ENCODE peak calls at places on chromosomes 13 and 19, in four cellular contexts. P, O, D and V are unnamed samples. For H3K4me1, the result is how much of the 10 kb centered on the place peaks cover.

GRCh38 chr13:43544011-43544410 is 242.8 kb downstream of the ENOX1 start:
- DNase-seq in P (no peak), D (no peak), O (no peak), V (no peak)

GRCh38 chr13:98981596-98982195 is 3.8 kb upstream of the DOCK9 start:
- DNase-seq in O (no peak), P (no peak), D (no peak), V (no peak)

GRCh38 chr19:4130635-4131438 is 6.9 kb upstream of the MAP2K2 start:
- DNase-seq in O (no peak), D (no peak), P (peak), V (no peak)

GRCh38 chr19:29842471-29843179 is 30.8 kb downstream of the CCNE1 start:
- DNase-seq in D (no peak), P (no peak), O (no peak), V (no peak)

GRCh38 chr19:7971553-7972520 is 28.4 kb upstream of the TIMM44 start:
- DNase-seq in D (no peak), O (no peak), P (no peak), V (no peak)

GRCh38 chr19:33047422-33047821 is 17.3 kb downstream of the RHPN2 start:
- DNase-seq in P (peak), O (no peak), D (no peak), V (no peak)

GRCh38 chr13:100588350-100589177 is at the start of gene GGACT:
- DNase-seq in D (peak), P (peak), O (peak), V (peak)

GRCh38 chr13:88704600-88705275 is 1033.6 kb downstream of the SLITRK5 start:
- DNase-seq in P (no peak), O (no peak), D (no peak), V (no peak)

GRCh38 chr19:15199652-15200574 is 882 bp downstream of the NOTCH3 start:
- DNase-seq in O (no peak), D (peak), P (no peak), V (peak)

GRCh38 chr13:112995395-112996091 is 26.5 kb downstream of the MCF2L start:
- DNase-seq in P (peak), D (no peak), O (no peak), V (no peak)

GRCh38 chr19:12938536-12939291 is at the start of gene CALR:
- DNase-seq in D (no peak), P (peak), O (peak), V (no peak)

GRCh38 chr13:67474114-67474513 is 244.0 kb upstream of the PCDH9 start:
- DNase-seq in D (no peak), P (no peak), O (no peak), V (no peak)

GRCh38 chr19:44757057-44757734 is 8.7 kb downstream of the BCL3 start:
- DNase-seq in D (peak), P (peak), O (no peak), V (no peak)

GRCh38 chr19:33374406-33374703 is 846 bp downstream of the CEBPG start:
- DNase-seq in D (peak), P (no peak), O (no peak), V (no peak)

GRCh38 chr19:17950310-17951150 is 16.4 kb upstream of the KCNN1 start:
- DNase-seq in P (no peak), D (no peak), O (peak), V (no peak)
- H3K4me3 ChIP-seq in P (no peak), D (no peak), O (no peak), V (peak)

DNA sequence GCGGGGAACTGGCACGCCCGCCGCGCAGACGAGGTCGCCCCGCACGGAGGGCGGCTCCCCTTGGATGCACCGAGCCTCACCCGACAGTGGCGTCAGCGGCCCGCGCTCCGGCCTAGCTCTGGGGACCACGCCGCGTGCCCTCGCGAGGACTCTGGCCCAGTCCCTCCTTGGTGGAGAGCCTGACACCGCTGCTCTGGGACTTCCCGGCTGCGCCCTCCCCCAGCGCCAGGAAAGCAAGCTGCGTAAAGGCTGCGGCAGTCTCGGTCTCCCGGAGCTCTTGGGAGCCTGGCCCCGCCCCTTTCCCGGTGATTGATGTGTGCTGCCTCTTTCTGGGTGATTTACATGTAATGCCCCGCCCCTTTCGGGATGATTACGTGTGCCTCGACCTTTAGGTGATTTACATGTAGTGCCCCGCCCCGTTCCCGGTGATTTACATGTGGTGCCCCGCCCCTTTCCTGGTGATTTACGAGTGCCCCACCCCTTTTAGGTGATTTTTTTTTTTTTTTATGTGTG is at the start of gene LENG9:
- DNase-seq in O (peak), D (peak), P (peak), V (peak)
- H3K4me1 ChIP-seq in O (under half), D (under half), P (under half), V (under half)

DNA sequence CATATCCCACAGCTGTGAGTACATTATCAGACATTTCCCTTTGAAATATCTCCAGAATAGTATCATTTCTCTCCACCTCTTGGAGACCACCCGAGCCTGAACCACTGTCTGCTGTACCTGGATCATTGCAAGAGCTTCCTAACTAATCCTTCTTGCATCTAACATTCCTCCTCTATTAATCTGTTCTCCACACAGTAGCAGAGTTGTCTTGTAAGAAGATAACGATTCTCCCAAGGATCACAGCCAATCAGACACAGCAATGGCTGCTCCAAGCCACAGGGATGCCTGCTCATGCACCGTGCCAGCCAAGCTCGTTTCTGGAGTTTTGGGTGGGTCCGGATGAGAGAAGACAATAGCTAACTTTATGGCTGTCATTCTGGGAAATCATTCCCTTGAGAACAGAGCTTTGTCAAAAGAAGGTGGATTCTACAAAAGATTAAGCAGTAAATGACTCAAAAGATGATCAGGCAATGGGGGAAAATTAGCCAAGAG is 14.5 kb upstream of the LAIR1 start:
- DNase-seq in O (no peak), P (no peak), D (no peak), V (no peak)
- H3K4me3 ChIP-seq in O (no peak), P (no peak), D (no peak), V (no peak)

GRCh38 chr13:40651866-40652587 is 14.4 kb downstream of the FOXO1 start:
- DNase-seq in O (no peak), D (no peak), P (no peak), V (peak)

GRCh38 chr13:40652588-40652940 is 13.9 kb downstream of the FOXO1 start:
- DNase-seq in P (no peak), D (no peak), O (no peak), V (no peak)

GRCh38 chr13:40648040-40648439 is 18.4 kb downstream of the FOXO1 start:
- DNase-seq in D (no peak), O (no peak), P (no peak), V (no peak)

GRCh38 chr13:40644838-40645620 is 21.4 kb downstream of the FOXO1 start:
- DNase-seq in P (no peak), D (no peak), O (no peak), V (no peak)

DNA sequence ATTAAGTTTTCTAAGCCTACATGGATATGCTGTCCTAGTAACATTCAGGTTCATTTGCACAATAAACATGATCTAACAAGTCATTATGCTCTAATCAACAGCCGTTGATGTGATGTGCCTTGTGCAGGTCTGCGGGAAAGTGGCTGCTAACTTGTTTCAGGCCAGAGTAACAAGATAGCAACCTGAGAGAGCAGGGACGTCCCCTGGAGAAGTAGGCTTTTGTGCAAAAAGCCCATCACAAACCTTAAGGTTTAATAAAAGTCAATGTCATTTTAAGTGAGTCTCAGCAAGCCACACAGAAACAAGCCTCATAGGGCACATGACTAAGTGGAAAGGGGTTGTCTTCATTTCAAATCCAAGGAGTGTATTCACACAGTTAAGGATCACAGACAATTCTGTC is 17.6 kb downstream of the FOXO1 start:
- DNase-seq in O (no peak), D (no peak), P (no peak), V (no peak)
- H3K4me1 ChIP-seq in O (half or more), D (under half), P (half or more), V (under half)

GRCh38 chr19:1170938-1171754 is 2.9 kb downstream of the SBNO2 start:
- DNase-seq in P (no peak), D (peak), O (peak), V (no peak)
- H3K4me3 ChIP-seq in P (no peak), D (no peak), O (no peak), V (no peak)

GRCh38 chr19:1466018-1466460 is 13.0 kb downstream of the C19orf25 start:
- DNase-seq in D (peak), O (no peak), P (no peak), V (no peak)

GRCh38 chr19:1467512-1468273 is 11.3 kb downstream of the C19orf25 start:
- DNase-seq in P (no peak), O (no peak), D (peak), V (no peak)

GRCh38 chr19:1466461-1467227 is 12.4 kb downstream of the C19orf25 start:
- DNase-seq in O (no peak), P (no peak), D (peak), V (no peak)

GRCh38 chr19:1468274-1469199 is 10.5 kb downstream of the C19orf25 start:
- DNase-seq in P (no peak), O (no peak), D (peak), V (no peak)

DNA sequence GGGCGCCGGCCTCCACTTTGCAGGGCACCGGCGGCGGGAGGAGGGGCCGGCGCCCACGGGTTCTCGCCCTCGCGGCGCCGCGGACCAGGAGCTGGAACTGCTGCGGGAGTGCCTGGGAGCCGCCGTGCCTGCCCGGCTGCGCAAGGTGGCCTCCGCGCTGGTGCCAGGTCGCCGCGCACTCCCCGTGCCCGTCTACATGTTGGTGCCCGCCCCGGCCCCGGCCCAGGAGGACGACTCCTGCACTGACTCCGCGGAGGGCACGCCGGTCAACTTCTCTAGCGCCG is 11.8 kb downstream of the C19orf25 start:
- DNase-seq in P (no peak), O (no peak), D (no peak), V (no peak)
- H3K4me1 ChIP-seq in P (under half), O (half or more), D (under half), V (under half)